ENCODE peak calls at places on chromosome 5, in nine cellular contexts. L is dorsolateral prefrontal cortex, B is epithelial cell of esophagus, I is heart right ventricle, T is pancreas, U is left ventricle myocardium inferior, W is sigmoid colon, G is HFF-Myc, V is brain microvascular endothelial cell. S is an unnamed sample.

GRCh38 chr5:99320461-99320860 is 391.7 kb upstream of the CHD1 start:
- DNase-seq in L (no peak), B (peak; percentile 33), I (no peak), T (no peak), U (no peak), W (no peak), G (no peak), V (no peak), S (no peak)

GRCh38 chr5:149938272-149938671 is 6.3 kb downstream of the PDE6A start:
- DNase-seq in L (no peak), B (peak; percentile 82), I (peak; percentile 64), T (peak; percentile 59), U (peak; percentile 79), W (no peak), G (no peak), V (peak; percentile 88), S (peak; percentile 78)

GRCh38 chr5:172972557-172972956 is 11.0 kb upstream of the ATP6V0E1 start:
- DNase-seq in L (no peak), B (no peak), I (no peak), T (no peak), U (no peak), W (no peak), G (no peak), V (no peak), S (no peak)

GRCh38 chr5:119515192-119515591 is 62.9 kb downstream of the HSD17B4 start:
- DNase-seq in L (no peak), B (peak; percentile 0), I (no peak), T (no peak), U (no peak), W (no peak), G (no peak), V (peak; percentile 12), S (no peak)

GRCh38 chr5:61028382-61028781 is 83.4 kb downstream of the NDUFAF2 start:
- DNase-seq in L (no peak), B (no peak), I (no peak), T (no peak), U (no peak), W (no peak), G (no peak), V (no peak), S (no peak)

GRCh38 chr5:54275361-54275760 is 35.0 kb downstream of the ARL15 start:
- DNase-seq in L (no peak), B (no peak), I (no peak), T (no peak), U (no peak), W (no peak), G (no peak), V (peak; percentile 46), S (no peak)

GRCh38 chr5:105639068-105639467 is 2031.7 kb downstream of the EFNA5 start:
- DNase-seq in L (no peak), B (no peak), I (no peak), T (no peak), U (no peak), W (no peak), G (no peak), V (no peak), S (no peak)

GRCh38 chr5:42636425-42636824 is 120.2 kb upstream of the CCDC152 start:
- DNase-seq in L (no peak), B (peak; percentile 38), I (no peak), T (no peak), U (no peak), W (no peak), G (no peak), V (no peak), S (no peak)

GRCh38 chr5:15383469-15383868 is 116.5 kb upstream of the FBXL7 start:
- DNase-seq in L (no peak), B (peak; percentile 16), I (no peak), T (no peak), U (no peak), W (no peak), G (no peak), V (peak; percentile 24), S (no peak)
- TF ChIP-seq CTCF in L (peak; percentile 46), B (peak; percentile 37), I (peak; percentile 56), T (no peak), U (peak; percentile 54), W (peak; percentile 48), G (peak; percentile 56), V (peak; percentile 64), S (peak; percentile 45)

GRCh38 chr5:17224858-17225436 is 7.5 kb downstream of the BASP1 start:
- DNase-seq in L (no peak), B (peak; percentile 37), I (no peak), T (no peak), U (no peak), W (no peak), G (no peak), V (peak; percentile 39), S (no peak)
- H3K4me3 ChIP-seq in L (no peak overlapping the region), B (no peak overlapping the region), I (no peak overlapping the region), T (no peak overlapping the region), U (no peak overlapping the region), W (no peak overlapping the region), G (no peak overlapping the region), V (no peak overlapping the region), S (no peak overlapping the region)

GRCh38 chr5:1987471-1987870 is 104.7 kb upstream of the IRX4 start:
- DNase-seq in L (no peak), B (no peak), I (no peak), T (no peak), U (no peak), W (no peak), G (no peak), V (no peak), S (no peak)
- TF ChIP-seq CTCF in L (no peak), B (no peak), I (no peak), T (no peak), U (no peak), W (no peak), G (no peak), V (no peak), S (no peak)

DNA sequence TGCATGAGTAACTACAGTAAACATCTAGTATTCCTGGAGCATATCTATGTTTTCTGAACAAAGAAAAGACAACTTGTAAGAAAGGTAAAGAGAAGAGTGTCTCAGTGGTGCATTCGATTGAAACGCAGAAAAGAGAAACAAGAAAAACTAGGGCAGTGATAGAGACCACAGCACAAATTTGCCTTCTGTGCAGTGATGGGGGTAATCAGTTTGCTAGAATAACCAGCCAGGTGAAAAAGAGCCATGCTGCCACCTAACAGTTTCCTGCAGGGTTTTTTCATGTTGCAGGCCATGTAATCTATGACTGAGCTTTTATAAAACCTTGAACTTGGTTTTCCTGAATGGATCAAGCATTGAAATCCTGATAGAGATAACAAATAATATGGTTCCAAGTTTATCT is 198.4 kb upstream of the MEF2C start:
- DNase-seq in L (no peak), B (no peak), I (no peak), T (no peak), U (no peak), W (no peak), G (no peak), V (no peak), S (no peak)
- H3K4me3 ChIP-seq in L (no peak overlapping the region), B (no peak overlapping the region), I (no peak overlapping the region), T (no peak overlapping the region), U (no peak overlapping the region), W (no peak overlapping the region), G (no peak overlapping the region), V (no peak overlapping the region), S (no peak overlapping the region)